ENCODE peak calls at places on chromosomes 12 and 14, in five cellular contexts. J is iPS-NIHi11; R is central memory CD4-positive, alpha-beta T cell; E is amygdala; Z is CD8-positive, alpha-beta T cell. G is an unnamed sample.

GRCh38 chr12:75917083-75917482 is 114.5 kb downstream of the PHLDA1 start:
- DNase-seq in J (no peak), R (no peak), E (no peak), Z (no peak), G (no peak)

GRCh38 chr14:72708708-72709475 is 185.0 kb downstream of the DPF3 start:
- DNase-seq in J (peak; percentile 51), R (no peak), E (peak; percentile 60), Z (no peak), G (no peak)

GRCh38 chr14:32611752-32612151 is 282.7 kb downstream of the AKAP6 start:
- DNase-seq in J (no peak), R (no peak), E (no peak), Z (no peak), G (no peak)

GRCh38 chr12:11633968-11634367 is 15.5 kb upstream of the ETV6 start:
- DNase-seq in J (no peak), R (no peak), E (no peak), Z (no peak), G (no peak)

GRCh38 chr14:105937253-105938054 is 411.1 kb downstream of the TMEM121 start:
- DNase-seq in J (no peak), R (no peak), E (no peak), Z (no peak), G (no peak)

GRCh38 chr12:45220366-45220931 is 4.6 kb downstream of the ANO6 start:
- DNase-seq in J (no peak), R (no peak), E (no peak), Z (no peak), G (no peak)

GRCh38 chr14:51020024-51020710 is 74.7 kb downstream of the TRIM9 start:
- DNase-seq in J (no peak), R (no peak), E (peak; percentile 37), Z (no peak), G (no peak)

GRCh38 chr14:99252940-99253868 is 18.8 kb downstream of the BCL11B start:
- DNase-seq in J (no peak), R (peak; percentile 73), E (no peak), Z (peak; percentile 71), G (peak; percentile 88)

GRCh38 chr14:105891631-105892452 is 365.5 kb downstream of the TMEM121 start:
- DNase-seq in J (no peak), R (no peak), E (no peak), Z (no peak), G (no peak)

GRCh38 chr12:126747530-126748149 is 1519.3 kb upstream of the TMEM132C start:
- DNase-seq in J (peak; percentile 21), R (peak; percentile 10), E (peak; percentile 64), Z (peak; percentile 49), G (peak; percentile 36)

GRCh38 chr12:111409403-111410228 is 3.9 kb downstream of the SH2B3 start:
- DNase-seq in J (no peak), R (no peak), E (peak; percentile 43), Z (no peak), G (no peak)

GRCh38 chr12:54393743-54394142 is 9.2 kb upstream of the ZNF385A start:
- DNase-seq in J (no peak), R (no peak), E (no peak), Z (no peak), G (no peak)

GRCh38 chr14:22471545-22472121 is 117.4 kb downstream of the DAD1 start:
- DNase-seq in J (peak; percentile 83), R (no peak), E (peak; percentile 62), Z (no peak), G (no peak)